ENCODE peak calls at places on chromosome 17, in seven cellular contexts. O is tibial nerve, Y is H1, P is AG09309, K is transverse colon, A is HEK293T, F is AG10803. T is an unnamed sample.
A peak's percentile ranks its signal among the peaks of the same experiment; 100 is the strongest.

GRCh38 chr17:44000141-44000860 is 4.1 kb upstream of the NAGS start:
- DNase-seq in O (no peak), Y (no peak), P (no peak), K (no peak), A (no peak), F (no peak), T (no peak)

GRCh38 chr17:69779378-69780214 is 295.4 kb upstream of the KCNJ16 start:
- DNase-seq in O (no peak), Y (no peak), P (no peak), K (no peak), A (no peak), F (no peak), T (no peak)

GRCh38 chr17:13864551-13864950 is 204.8 kb upstream of the COX10 start:
- DNase-seq in O (no peak), Y (no peak), P (peak; percentile 59), K (no peak), A (no peak), F (peak; percentile 71), T (no peak)

GRCh38 chr17:77145635-77146632 is 5.2 kb downstream of the SEC14L1 start:
- DNase-seq in O (peak; percentile 68), Y (no peak), P (no peak), K (peak; percentile 67), A (no peak), F (peak; percentile 92), T (no peak)

GRCh38 chr17:11330871-11331270 is 89.9 kb downstream of the SHISA6 start:
- DNase-seq in O (no peak), Y (peak; percentile 62), P (no peak), K (no peak), A (no peak), F (peak; percentile 1), T (no peak)

GRCh38 chr17:32873114-32873513 is 3.8 kb downstream of the MYO1D start:
- DNase-seq in O (no peak), Y (no peak), P (no peak), K (no peak), A (no peak), F (no peak), T (no peak)

GRCh38 chr17:20189322-20189721 is 180.2 kb downstream of the SPECC1 start:
- DNase-seq in O (no peak), Y (no peak), P (no peak), K (no peak), A (no peak), F (no peak), T (no peak)

GRCh38 chr17:1376061-1376460 is 24.0 kb downstream of the YWHAE start:
- DNase-seq in O (no peak), Y (no peak), P (no peak), K (no peak), A (no peak), F (no peak), T (no peak)

GRCh38 chr17:40558300-40558584 is 7.0 kb downstream of the CCR7 start:
- DNase-seq in O (no peak), Y (no peak), P (no peak), K (no peak), A (no peak), F (no peak), T (no peak)

GRCh38 chr17:71412803-71413202 is 708.0 kb upstream of the SOX9 start:
- DNase-seq in O (no peak), Y (no peak), P (peak; percentile 93), K (no peak), A (no peak), F (peak; percentile 97), T (peak; percentile 60)

GRCh38 chr17:57924677-57925076 is 30.5 kb downstream of the CUEDC1 start:
- DNase-seq in O (no peak), Y (no peak), P (no peak), K (no peak), A (no peak), F (no peak), T (no peak)

GRCh38 chr17:27808629-27809028 is 8.3 kb upstream of the NOS2 start:
- DNase-seq in O (no peak), Y (no peak), P (no peak), K (no peak), A (no peak), F (no peak), T (no peak)

GRCh38 chr17:55833311-55833710 is 82.5 kb downstream of the PCTP start:
- DNase-seq in O (no peak), Y (no peak), P (no peak), K (no peak), A (no peak), F (peak; percentile 26), T (no peak)

GRCh38 chr17:63940584-63940983 is 8.5 kb upstream of the CD79B start:
- DNase-seq in O (no peak), Y (no peak), P (no peak), K (no peak), A (no peak), F (no peak), T (no peak)

GRCh38 chr17:64357191-64357981 is 33.3 kb downstream of the PECAM1 start:
- DNase-seq in O (peak; percentile 70), Y (no peak), P (peak; percentile 99), K (peak; percentile 41), A (no peak), F (peak; percentile 100), T (no peak)

GRCh38 chr17:8954339-8954738 is 11.2 kb downstream of the PIK3R5 start:
- DNase-seq in O (peak; percentile 62), Y (no peak), P (no peak), K (peak; percentile 59), A (no peak), F (no peak), T (no peak)

GRCh38 chr17:15332338-15332737 is 9.1 kb downstream of the TEKT3 start:
- DNase-seq in O (no peak), Y (peak; percentile 64), P (no peak), K (no peak), A (no peak), F (no peak), T (no peak)

GRCh38 chr17:69951058-69951457 is 124.0 kb upstream of the KCNJ16 start:
- DNase-seq in O (no peak), Y (no peak), P (no peak), K (no peak), A (no peak), F (no peak), T (no peak)

GRCh38 chr17:4003501-4004421 is 39.5 kb upstream of the ATP2A3 start:
- DNase-seq in O (no peak), Y (peak; percentile 73), P (no peak), K (peak; percentile 79), A (no peak), F (no peak), T (no peak)

GRCh38 chr17:67038861-67039365 is 5.4 kb upstream of the CACNG1 start:
- DNase-seq in O (no peak), Y (no peak), P (no peak), K (no peak), A (no peak), F (no peak), T (no peak)

GRCh38 chr17:9971991-9972390 is 66.9 kb upstream of the RCVRN start:
- DNase-seq in O (peak; percentile 68), Y (no peak), P (peak; percentile 4), K (peak; percentile 66), A (peak; percentile 26), F (peak; percentile 71), T (peak; percentile 23)

GRCh38 chr17:15169676-15170075 is 95.5 kb downstream of the PMP22 start:
- DNase-seq in O (no peak), Y (no peak), P (peak; percentile 32), K (no peak), A (no peak), F (peak; percentile 32), T (no peak)

GRCh38 chr17:48241770-48242497 is 134.4 kb downstream of the SNX11 start:
- DNase-seq in O (no peak), Y (no peak), P (no peak), K (no peak), A (no peak), F (no peak), T (no peak)

GRCh38 chr17:38868095-38868967 is 1.5 kb upstream of the LASP1 start:
- DNase-seq in O (peak; percentile 64), Y (no peak), P (no peak), K (peak; percentile 56), A (no peak), F (peak; percentile 55), T (no peak)

GRCh38 chr17:65664296-65664695 is 102.8 kb upstream of the AXIN2 start:
- DNase-seq in O (peak; percentile 11), Y (no peak), P (no peak), K (no peak), A (no peak), F (peak; percentile 27), T (no peak)

GRCh38 chr17:46194393-46195216 is 1.4 kb upstream of the KANSL1 start:
- DNase-seq in O (peak; percentile 26), Y (no peak), P (no peak), K (no peak), A (peak; percentile 39), F (peak; percentile 54), T (no peak)

GRCh38 chr17:17440938-17441730 is 35.7 kb upstream of the MED9 start:
- DNase-seq in O (no peak), Y (no peak), P (no peak), K (no peak), A (no peak), F (no peak), T (no peak)

GRCh38 chr17:36731091-36731490 is 129.7 kb downstream of the MRM1 start:
- DNase-seq in O (no peak), Y (no peak), P (no peak), K (peak; percentile 45), A (no peak), F (no peak), T (no peak)

GRCh38 chr17:60959011-60959410 is 281.4 kb downstream of the BCAS3 start:
- DNase-seq in O (no peak), Y (no peak), P (no peak), K (no peak), A (no peak), F (no peak), T (no peak)

GRCh38 chr17:31660684-31661083 is 198.4 kb downstream of the COPRS start:
- DNase-seq in O (no peak), Y (no peak), P (no peak), K (no peak), A (no peak), F (no peak), T (no peak)

GRCh38 chr17:76725580-76726230 is 701 bp downstream of the JMJD6 start:
- DNase-seq in O (peak; percentile 57), Y (no peak), P (no peak), K (peak; percentile 85), A (peak; percentile 58), F (peak; percentile 73), T (no peak)

GRCh38 chr17:72407336-72408121 is 286.7 kb downstream of the SOX9 start:
- DNase-seq in O (no peak), Y (no peak), P (peak; percentile 93), K (peak; percentile 77), A (peak; percentile 53), F (peak; percentile 99), T (peak; percentile 93)

GRCh38 chr17:40445769-40446468 is 2.7 kb downstream of the IGFBP4 start:
- DNase-seq in O (no peak), Y (no peak), P (no peak), K (no peak), A (no peak), F (no peak), T (no peak)

GRCh38 chr17:68290955-68291835 is at the start of the genes ARSG and SLC16A6:
- DNase-seq in O (no peak), Y (peak; percentile 87), P (no peak), K (peak; percentile 63), A (peak; percentile 82), F (no peak), T (peak; percentile 75)

GRCh38 chr17:50459081-50459676 is 9.5 kb downstream of the CHAD start:
- DNase-seq in O (no peak), Y (no peak), P (no peak), K (peak; percentile 53), A (no peak), F (peak; percentile 17), T (no peak)